ENCODE peak calls at places on chromosomes 16 and 17, in seven cellular contexts. V is CD8-positive, alpha-beta memory T cell; Y is tibial nerve; E is T-helper 1 cell; P is GOT3; X is GM19239; I is stimulated activated CD8-positive, alpha-beta memory T cell treated with anti-CD3 and anti-CD28 coated beads, Interleukin-15, amount 100 ng/mL, for 24 hours. H is an unnamed sample.

GRCh38 chr17:76137026-76137350 is 4.1 kb downstream of the FOXJ1 start:
- DNase-seq in V (no peak), X (no peak), Y (no peak), E (no peak), P (no peak), I (no peak), H (no peak)

GRCh38 chr17:74339537-74340195 is 13.6 kb downstream of the KIF19 start:
- DNase-seq in E (no peak), I (no peak), X (no peak), Y (no peak), V (no peak), P (no peak), H (no peak)

GRCh38 chr17:17902357-17902756 is 65.6 kb upstream of the SREBF1 start:
- DNase-seq in V (no peak), I (no peak), P (no peak), E (no peak), X (no peak), Y (no peak), H (no peak)

GRCh38 chr17:57999496-58000017 is 7.5 kb downstream of the SRSF1 start:
- DNase-seq in V (peak), E (peak), P (no peak), Y (no peak), X (no peak), I (no peak), H (peak)

GRCh38 chr16:1772362-1772907 is at the start of gene EME2:
- DNase-seq in I (no peak), Y (no peak), P (no peak), X (no peak), V (peak), E (peak), H (peak)

GRCh38 chr17:45144199-45145034 is 3.9 kb upstream of the HEXIM1 start:
- DNase-seq in I (no peak), E (no peak), Y (peak), V (no peak), P (no peak), X (no peak), H (peak)

GRCh38 chr17:66920965-66921364 is 43.5 kb upstream of the CACNG4 start:
- DNase-seq in Y (no peak), X (no peak), E (no peak), P (no peak), V (no peak), I (no peak), H (no peak)

GRCh38 chr17:32516940-32517711 is 30.3 kb downstream of the CDK5R1 start:
- DNase-seq in E (no peak), I (no peak), X (no peak), Y (no peak), P (no peak), V (no peak), H (no peak)

GRCh38 chr17:79338589-79338988 is 264.0 kb downstream of the ENGASE start:
- DNase-seq in V (no peak), I (no peak), Y (no peak), X (no peak), E (no peak), P (no peak), H (no peak)

GRCh38 chr17:72150632-72151460 is 30.0 kb downstream of the SOX9 start:
- DNase-seq in E (no peak), Y (no peak), P (no peak), I (no peak), V (no peak), X (no peak), H (no peak)

GRCh38 chr16:89484088-89484501 is 6.3 kb downstream of the ANKRD11 start:
- DNase-seq in E (peak), I (no peak), Y (no peak), V (peak), X (no peak), P (no peak), H (peak)

GRCh38 chr17:75845933-75846700 is 1.9 kb upstream of the UNC13D start:
- DNase-seq in V (no peak), E (no peak), Y (no peak), P (no peak), X (no peak), I (no peak), H (no peak)

GRCh38 chr16:79272141-79272577 is 328.4 kb downstream of the MAF start:
- DNase-seq in X (no peak), Y (no peak), I (no peak), V (peak), E (peak), P (no peak), H (peak)

GRCh38 chr17:32943206-32943605 is 15.3 kb downstream of the TMEM98 start:
- DNase-seq in P (no peak), X (no peak), E (no peak), Y (no peak), I (no peak), V (no peak), H (no peak)

GRCh38 chr16:81451753-81452680 is 7.4 kb downstream of the CMIP start:
- DNase-seq in P (no peak), Y (no peak), E (peak), V (no peak), I (no peak), X (no peak), H (peak)

GRCh38 chr17:28524476-28525415 is 18.6 kb downstream of the FOXN1 start:
- DNase-seq in Y (no peak), X (no peak), I (no peak), P (no peak), V (no peak), E (no peak), H (no peak)

GRCh38 chr16:82454566-82454965 is 172.2 kb upstream of the CDH13 start:
- DNase-seq in E (no peak), I (no peak), Y (no peak), P (no peak), X (no peak), V (no peak), H (no peak)

GRCh38 chr17:70329751-70330150 is 160.4 kb downstream of the KCNJ2 start:
- DNase-seq in I (no peak), X (no peak), Y (no peak), P (no peak), V (no peak), E (no peak), H (no peak)

GRCh38 chr17:66686601-66687000 is 148.3 kb upstream of the CACNG5 start:
- DNase-seq in X (no peak), P (no peak), Y (no peak), I (no peak), E (no peak), V (no peak), H (no peak)

GRCh38 chr16:75251280-75252048 is at the start of gene BCAR1:
- DNase-seq in P (peak), E (no peak), X (peak), Y (peak), V (no peak), I (no peak), H (peak)

GRCh38 chr16:81710596-81710995 is 68.5 kb upstream of the PLCG2 start:
- DNase-seq in E (no peak), X (no peak), P (no peak), V (no peak), Y (no peak), I (no peak), H (no peak)

H was measured in CD4-positive, alpha-beta memory T cell.